ENCODE peak calls at places on chromosomes 13 and 19, in nine cellular contexts. G is upper lobe of left lung, K is mesendoderm, S is breast epithelium, D is tibial artery, Q is psoas muscle, I is thoracic aorta, A is heart left ventricle, Y is AG04450. Z is an unnamed sample.

GRCh38 chr19:11624064-11624463 is 26.8 kb downstream of the ZNF627 start:
- DNase-seq in I (no peak), K (no peak), S (no peak), A (no peak), D (no peak), Y (no peak), Q (no peak), G (no peak), Z (no peak)

GRCh38 chr13:99803141-99803540 is 168.4 kb downstream of the ZIC5 start:
- DNase-seq in K (no peak), A (no peak), D (no peak), I (no peak), G (no peak), Q (no peak), Y (no peak), S (no peak), Z (no peak)

GRCh38 chr19:37966211-37967072 is 59.4 kb downstream of the SIPA1L3 start:
- DNase-seq in K (no peak), Q (no peak), G (no peak), S (peak), D (no peak), Y (no peak), I (no peak), A (no peak), Z (no peak)

GRCh38 chr19:3046621-3047306 is 15.5 kb downstream of the TLE5 start:
- DNase-seq in A (no peak), G (peak), S (no peak), I (no peak), Y (no peak), D (no peak), K (peak), Q (no peak), Z (peak)

GRCh38 chr19:28424662-28425430 is 788.1 kb downstream of the UQCRFS1 start:
- DNase-seq in I (no peak), Y (no peak), A (no peak), G (no peak), K (peak), Q (no peak), S (no peak), D (no peak), Z (no peak)

GRCh38 chr19:39969266-39969665 is 1.7 kb upstream of the PSMC4 start:
- DNase-seq in Q (no peak), D (no peak), Y (no peak), I (no peak), A (no peak), G (no peak), K (no peak), S (no peak), Z (no peak)

GRCh38 chr13:38141792-38142191 is 207.9 kb upstream of the UFM1 start:
- DNase-seq in D (no peak), A (no peak), Y (no peak), G (no peak), I (no peak), S (no peak), Q (no peak), K (no peak), Z (no peak)

GRCh38 chr19:35000647-35001501 is 751 bp downstream of the GRAMD1A start:
- DNase-seq in Y (no peak), Q (peak), D (no peak), I (no peak), S (no peak), K (peak), A (no peak), G (peak), Z (peak)

GRCh38 chr19:3270908-3271307 is 46.4 kb downstream of the CELF5 start:
- DNase-seq in Q (no peak), G (no peak), K (peak), Y (no peak), S (no peak), I (no peak), A (no peak), D (no peak), Z (no peak)

GRCh38 chr13:100533588-100534041 is 55.0 kb downstream of the GGACT start:
- DNase-seq in D (no peak), S (no peak), K (no peak), Y (no peak), I (no peak), G (peak), A (no peak), Q (no peak), Z (no peak)

GRCh38 chr13:99827011-99827410 is 144.6 kb downstream of the ZIC5 start:
- DNase-seq in Y (no peak), Q (no peak), I (no peak), K (no peak), G (no peak), D (no peak), S (no peak), A (no peak), Z (no peak)

GRCh38 chr13:50909605-50910482 is at the start of gene RNASEH2B:
- DNase-seq in Y (no peak), D (peak), A (peak), G (peak), K (peak), S (peak), Q (peak), I (peak), Z (peak)

GRCh38 chr19:29378543-29379105 is 147.2 kb upstream of the VSTM2B start:
- DNase-seq in K (no peak), Q (no peak), A (no peak), I (no peak), Y (no peak), D (no peak), G (no peak), S (peak), Z (no peak)

GRCh38 chr13:35016362-35017148 is 74.5 kb downstream of the NBEA start:
- DNase-seq in G (no peak), Q (no peak), A (no peak), S (no peak), K (no peak), Y (no peak), D (no peak), I (no peak), Z (no peak)

GRCh38 chr19:42474743-42475142 is 32.0 kb upstream of the CXCL17 start:
- DNase-seq in Y (no peak), I (no peak), Q (no peak), G (no peak), S (no peak), K (peak), D (no peak), A (no peak), Z (no peak)

GRCh38 chr19:45146251-45146650 is 14.5 kb downstream of the NKPD1 start:
- DNase-seq in Y (no peak), A (no peak), K (no peak), G (no peak), D (no peak), S (no peak), I (no peak), Q (no peak), Z (no peak)
- H3K27ac ChIP-seq in Y (no peak), A (no peak), K (no peak), G (no peak), D (no peak), S (no peak), I (no peak), Q (no peak), Z (no peak)

GRCh38 chr19:15244808-15245207 is 12.6 kb upstream of the EPHX3 start:
- DNase-seq in Q (no peak), A (no peak), G (no peak), Y (no peak), S (no peak), I (no peak), K (no peak), D (no peak), Z (no peak)

GRCh38 chr19:15247107-15248014 is 15.1 kb upstream of the EPHX3 start:
- DNase-seq in K (no peak), Q (no peak), S (no peak), G (no peak), D (no peak), I (no peak), A (no peak), Y (no peak), Z (no peak)

GRCh38 chr19:15246198-15246481 is 13.9 kb upstream of the EPHX3 start:
- DNase-seq in Y (no peak), A (no peak), S (no peak), K (no peak), Q (no peak), D (no peak), G (no peak), I (no peak), Z (no peak)

GRCh38 chr19:15244106-15244803 is 12.0 kb upstream of the EPHX3 start:
- DNase-seq in K (no peak), G (no peak), I (no peak), Y (no peak), S (no peak), Q (no peak), A (no peak), D (no peak), Z (no peak)

GRCh38 chr19:15245370-15246197 is 13.3 kb upstream of the EPHX3 start:
- DNase-seq in K (no peak), D (no peak), A (no peak), Q (no peak), G (no peak), Y (no peak), S (no peak), I (no peak), Z (no peak)
- H3K27ac ChIP-seq in K (no peak), D (peak), A (peak), Q (peak), G (peak), Y (no peak), S (no peak), I (peak), Z (peak)

GRCh38 chr13:48629282-48629681 is 24.4 kb upstream of the CYSLTR2 start:
- DNase-seq in I (no peak), Q (no peak), Y (no peak), S (no peak), D (no peak), K (no peak), G (no peak), A (no peak), Z (no peak)
- H3K27ac ChIP-seq in I (no peak), Q (no peak), Y (no peak), S (no peak), D (no peak), K (no peak), G (no peak), A (no peak), Z (no peak)

GRCh38 chr19:48660854-48661731 is 11.7 kb downstream of the NTN5 start:
- DNase-seq in K (peak), G (no peak), S (peak), D (peak), Q (peak), I (peak), Y (no peak), A (peak), Z (peak)
- H3K27ac ChIP-seq in K (no peak), G (peak), S (peak), D (no peak), Q (peak), I (no peak), Y (no peak), A (peak), Z (no peak)

GRCh38 chr19:49409441-49410029 is 13.7 kb downstream of the PTH2 start:
- DNase-seq in I (no peak), A (no peak), Q (no peak), D (no peak), G (no peak), Y (no peak), K (no peak), S (no peak), Z (no peak)

GRCh38 chr19:49411681-49412321 is 11.4 kb downstream of the PTH2 start:
- DNase-seq in Y (no peak), K (no peak), S (no peak), G (no peak), D (no peak), I (no peak), A (no peak), Q (no peak), Z (no peak)

GRCh38 chr19:49407482-49408015 is 15.7 kb downstream of the PTH2 start:
- DNase-seq in Q (no peak), S (no peak), Y (no peak), A (no peak), D (no peak), G (no peak), K (no peak), I (no peak), Z (no peak)

GRCh38 chr19:49407079-49407478 is 16.2 kb downstream of the PTH2 start:
- DNase-seq in I (no peak), K (no peak), Q (no peak), G (no peak), Y (no peak), A (no peak), D (no peak), S (no peak), Z (no peak)

GRCh38 chr19:49408816-49409440 is 14.3 kb downstream of the PTH2 start:
- DNase-seq in D (no peak), Q (no peak), I (no peak), K (no peak), G (no peak), S (no peak), A (no peak), Y (no peak), Z (no peak)
- H3K27ac ChIP-seq in D (no peak), Q (no peak), I (no peak), K (no peak), G (peak), S (no peak), A (no peak), Y (no peak), Z (no peak)

GRCh38 chr13:26980099-26981031 is 191.2 kb downstream of the USP12 start:
- DNase-seq in Q (no peak), K (no peak), D (no peak), I (no peak), S (no peak), G (no peak), A (no peak), Y (no peak), Z (no peak)

GRCh38 chr13:26979334-26979733 is 192.3 kb downstream of the USP12 start:
- DNase-seq in Q (no peak), Y (no peak), D (no peak), G (no peak), I (no peak), S (no peak), A (no peak), K (no peak), Z (no peak)

GRCh38 chr13:26976336-26976735 is 195.3 kb downstream of the USP12 start:
- DNase-seq in A (no peak), I (no peak), G (no peak), D (no peak), Q (no peak), K (no peak), Y (no peak), S (no peak), Z (no peak)

GRCh38 chr13:26977541-26977940 is 194.1 kb downstream of the USP12 start:
- DNase-seq in K (no peak), Y (no peak), I (no peak), S (no peak), A (no peak), Q (no peak), G (no peak), D (no peak), Z (no peak)

DNA sequence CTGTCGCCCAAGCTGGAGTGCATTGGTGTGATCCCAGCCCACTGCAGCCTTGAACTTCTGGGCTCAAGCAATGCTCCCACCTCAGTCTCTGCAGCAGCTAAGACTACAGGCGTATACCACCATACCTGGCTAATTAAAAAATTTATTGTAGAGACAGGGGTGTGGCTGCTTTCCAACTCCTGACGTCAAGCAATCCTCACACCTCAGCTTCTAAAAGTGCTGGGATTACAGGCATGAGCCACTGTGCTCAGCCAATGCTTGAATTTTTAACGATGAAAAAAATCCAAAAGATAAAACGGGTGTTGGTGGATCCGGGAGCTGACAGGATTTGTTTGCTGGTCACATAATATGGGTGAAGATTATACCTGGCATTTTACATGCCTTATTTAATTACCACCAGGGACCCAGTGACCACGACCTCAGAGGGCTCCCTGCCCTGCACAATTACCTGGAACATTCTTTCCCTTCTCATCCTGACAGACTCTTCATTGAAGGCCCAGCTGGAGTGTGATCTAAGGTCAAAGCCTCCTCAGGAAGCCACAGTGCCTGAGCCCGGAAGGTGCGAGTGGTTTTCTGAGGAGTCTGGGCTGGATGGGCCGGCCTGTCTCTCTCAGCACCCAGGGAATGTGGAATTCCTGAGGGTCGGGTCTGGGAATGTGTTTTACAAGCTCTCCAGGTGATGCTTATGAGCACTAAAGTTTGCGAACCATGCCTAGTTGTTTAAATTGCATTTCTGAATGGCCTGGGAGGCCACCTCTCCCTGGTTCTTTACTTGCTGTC is 193.3 kb downstream of the USP12 start:
- DNase-seq in K (peak), I (no peak), Y (no peak), G (no peak), Q (no peak), A (no peak), S (no peak), D (no peak), Z (no peak)
- H3K27ac ChIP-seq in K (no peak), I (no peak), Y (no peak), G (no peak), Q (no peak), A (no peak), S (no peak), D (no peak), Z (no peak)

DNA sequence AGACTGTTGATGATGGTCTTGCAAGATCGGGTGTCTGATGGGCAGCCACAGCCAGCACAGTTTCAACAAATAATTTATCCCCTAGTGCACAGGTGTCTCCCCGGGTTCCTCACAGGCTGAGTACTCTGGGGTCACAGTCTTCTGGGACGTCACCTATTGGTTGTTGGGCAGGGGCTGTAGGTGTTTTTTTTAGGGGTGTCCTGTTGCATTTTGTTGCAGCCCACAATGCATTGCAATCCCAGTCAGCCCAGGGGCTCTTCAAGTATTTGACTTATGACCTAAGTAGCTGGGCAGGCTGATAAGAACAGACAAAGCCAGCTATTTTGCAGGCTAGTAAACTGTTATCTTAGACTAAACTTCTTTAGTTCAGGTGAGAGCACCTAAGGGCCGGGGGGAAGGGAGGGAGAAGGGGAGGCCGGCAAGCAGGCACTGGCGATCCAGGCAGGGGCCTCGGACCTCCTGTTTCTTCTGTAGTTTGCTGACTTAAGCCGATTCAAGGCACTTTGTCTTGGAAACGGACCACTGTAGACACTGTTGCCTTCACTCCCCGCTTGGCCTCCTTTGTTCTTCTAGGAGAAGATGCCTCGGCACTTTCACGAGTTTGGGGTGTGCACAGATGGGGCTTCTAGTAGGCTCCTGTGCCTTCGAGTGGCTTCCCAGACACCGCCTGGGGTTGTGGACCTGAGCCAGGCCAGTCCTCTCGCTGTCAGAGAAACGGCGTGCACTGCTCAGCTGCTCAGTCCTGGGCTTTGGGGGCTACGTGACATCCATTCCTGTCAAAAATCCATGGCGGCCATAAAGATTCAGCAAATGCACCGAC is 33.9 kb upstream of the GRTP1 start:
- DNase-seq in Q (no peak), A (no peak), S (no peak), I (no peak), D (no peak), Y (no peak), K (peak), G (no peak), Z (peak)
- H3K27ac ChIP-seq in Q (peak), A (no peak), S (no peak), I (peak), D (peak), Y (no peak), K (peak), G (no peak), Z (no peak)

DNA sequence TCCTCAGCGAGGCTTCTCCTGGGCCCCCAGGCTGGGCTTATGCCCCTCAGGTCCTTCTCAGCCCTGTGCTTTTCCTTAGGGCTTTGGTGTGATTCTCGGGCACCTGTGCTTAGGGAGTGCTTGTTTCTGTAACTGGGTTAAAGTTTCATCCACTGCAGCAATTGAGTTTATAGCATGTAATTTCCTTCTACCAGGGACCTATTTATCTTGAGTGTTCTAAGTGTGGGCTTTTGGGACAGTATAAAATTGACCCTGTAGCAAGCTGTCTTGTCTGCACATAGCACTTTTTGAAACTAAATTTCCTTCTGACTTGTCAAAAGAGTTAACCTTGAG is 47.6 kb downstream of the GATAD2A start:
- DNase-seq in Y (no peak), D (no peak), A (no peak), Q (no peak), G (no peak), S (no peak), K (no peak), I (no peak), Z (no peak)
- H3K27ac ChIP-seq in Y (no peak), D (no peak), A (no peak), Q (no peak), G (peak), S (no peak), K (no peak), I (no peak), Z (no peak)

GRCh38 chr19:16343156-16343555 is 18.5 kb downstream of the KLF2 start:
- DNase-seq in K (no peak), Y (no peak), G (no peak), D (no peak), Q (no peak), A (no peak), S (no peak), I (no peak), Z (no peak)
- H3K27ac ChIP-seq in K (no peak), Y (no peak), G (peak), D (peak), Q (peak), A (peak), S (no peak), I (peak), Z (no peak)

Z was measured in ovary.